ENCODE peak calls at places on chromosomes 1 and 21, in four cellular contexts. E, Z, K and I are unnamed samples.

GRCh38 chr1:181660621-181661020 is 177.3 kb downstream of the CACNA1E start:
- DNase-seq in Z (no peak), K (no peak), E (no peak), I (no peak)

GRCh38 chr1:6612641-6613360 is 730 bp upstream of the PHF13 start:
- DNase-seq in Z (peak), E (no peak), K (peak), I (no peak)

GRCh38 chr1:238914346-238914745 is 472.0 kb upstream of the CHRM3 start:
- DNase-seq in K (no peak), Z (no peak), E (no peak), I (no peak)

GRCh38 chr1:154998201-154998780 is 4.3 kb upstream of the ZBTB7B start:
- DNase-seq in Z (peak), K (peak), E (no peak), I (peak)

GRCh38 chr1:21496886-21497285 is 12.3 kb upstream of the ALPL start:
- DNase-seq in K (no peak), E (peak), Z (no peak), I (no peak)

GRCh38 chr1:192700834-192701271 is 64.9 kb downstream of the RGS13 start:
- DNase-seq in K (no peak), E (no peak), Z (no peak), I (no peak)

GRCh38 chr1:46480959-46481646 is 8.5 kb upstream of the DMBX1 start:
- DNase-seq in E (no peak), Z (peak), K (no peak), I (peak)

GRCh38 chr1:19815801-19816736 is 986 bp upstream of the RNF186 start:
- DNase-seq in K (no peak), E (no peak), Z (no peak), I (no peak)

GRCh38 chr21:16800536-16800935 is 712.3 kb upstream of the CXADR start:
- DNase-seq in E (no peak), Z (no peak), K (no peak), I (no peak)

GRCh38 chr1:228118040-228118439 is 8.9 kb upstream of the MRPL55 start:
- DNase-seq in Z (no peak), E (no peak), K (peak), I (no peak)

GRCh38 chr1:227994632-227995300 is 12.0 kb upstream of the WNT3A start:
- DNase-seq in Z (no peak), K (no peak), E (no peak), I (no peak)

GRCh38 chr1:10529096-10529495 is 54.3 kb downstream of the PEX14 start:
- DNase-seq in E (no peak), K (peak), Z (no peak), I (no peak)

GRCh38 chr1:48701445-48701844 is 75.2 kb downstream of the BEND5 start:
- DNase-seq in Z (no peak), K (no peak), E (no peak), I (no peak)

GRCh38 chr1:65368403-65368802 is 52.1 kb upstream of the LEPR start:
- DNase-seq in E (no peak), K (no peak), Z (no peak), I (no peak)

GRCh38 chr1:65959896-65960295 is 167.2 kb downstream of the PDE4B start:
- DNase-seq in Z (no peak), E (no peak), K (no peak), I (no peak)

GRCh38 chr21:41032536-41032935 is 135.4 kb upstream of the BACE2 start:
- DNase-seq in E (no peak), Z (no peak), K (no peak), I (no peak)

GRCh38 chr1:85078903-85079302 is 30.6 kb upstream of the MCOLN3 start:
- DNase-seq in Z (no peak), E (no peak), K (peak), I (no peak)

GRCh38 chr1:55808263-55808662 is 593.1 kb upstream of the USP24 start:
- DNase-seq in E (no peak), K (no peak), Z (no peak), I (no peak)

GRCh38 chr1:40818264-40818961 is 34.8 kb downstream of the KCNQ4 start:
- DNase-seq in K (peak), Z (peak), E (no peak), I (no peak)

GRCh38 chr1:224502459-224503160 is 68.0 kb upstream of the WDR26 start:
- DNase-seq in Z (peak), E (no peak), K (peak), I (peak)

GRCh38 chr1:114803001-114803400 is 22.5 kb upstream of the SIKE1 start:
- DNase-seq in Z (no peak), E (no peak), K (no peak), I (peak)

GRCh38 chr1:84550826-84551225 is 23.4 kb downstream of the CTBS start:
- DNase-seq in E (no peak), K (no peak), Z (no peak), I (no peak)

GRCh38 chr1:224245188-224245587 is 62.1 kb downstream of the DEGS1 start:
- DNase-seq in Z (no peak), K (no peak), E (peak), I (no peak)

GRCh38 chr1:11501491-11501897 is 22.5 kb downstream of the DISP3 start:
- DNase-seq in K (peak), Z (no peak), E (no peak), I (no peak)

GRCh38 chr1:90820727-90821126 is 103.6 kb upstream of the BARHL2 start:
- DNase-seq in E (no peak), K (no peak), Z (no peak), I (no peak)

GRCh38 chr1:184407816-184408510 is 21.1 kb downstream of the C1orf21 start:
- DNase-seq in E (no peak), Z (no peak), K (no peak), I (no peak)

GRCh38 chr1:201312298-201312697 is 29.0 kb downstream of the PKP1 start:
- DNase-seq in E (no peak), K (no peak), Z (no peak), I (no peak)
- TF ChIP-seq CTCF in E (no peak), K (no peak), Z (no peak), I (peak)

DNA sequence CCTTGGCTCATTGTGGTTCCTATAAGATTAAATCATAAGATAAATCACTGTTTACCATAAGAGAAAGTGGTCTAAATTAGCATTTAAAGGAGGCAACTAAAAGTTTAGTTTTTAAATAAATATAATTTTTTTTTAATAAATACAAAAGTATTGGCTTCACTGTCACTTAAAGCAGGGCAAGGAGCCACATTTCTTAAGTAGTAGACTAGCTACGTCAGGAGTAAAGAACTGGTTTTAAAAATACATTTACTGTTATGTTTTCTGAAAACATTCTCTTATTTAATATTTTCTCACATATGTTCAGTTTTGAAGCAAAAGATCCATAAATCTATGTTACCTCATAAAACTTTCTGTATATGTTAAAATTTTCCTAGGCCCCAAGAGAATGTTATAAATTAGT is 2.2 kb downstream of the ANGPTL1 start:
- DNase-seq in E (no peak), K (no peak), Z (no peak), I (no peak)
- H3K4me3 ChIP-seq in E (no peak), K (peak), Z (peak), I (no peak)

DNA sequence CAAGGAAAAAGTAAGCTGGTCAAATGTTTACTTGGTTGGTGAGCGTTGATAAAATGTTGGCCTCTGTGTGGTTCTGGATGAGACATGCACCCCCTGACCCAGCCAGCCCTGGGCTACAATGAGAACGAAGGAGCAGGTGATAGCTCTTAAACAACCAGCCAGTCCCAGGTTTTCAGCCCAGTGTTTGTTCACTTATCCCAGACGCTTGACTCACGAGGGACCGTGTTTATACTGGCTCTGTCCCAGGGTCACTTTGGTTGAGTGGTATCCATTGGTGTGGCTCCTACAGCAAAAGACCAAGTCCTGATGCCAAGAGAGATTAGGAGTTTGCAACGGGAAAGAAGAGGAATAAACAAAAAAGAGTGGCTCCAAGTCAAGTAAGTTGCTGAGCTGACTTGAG is 86.9 kb downstream of the KCNJ15 start:
- DNase-seq in Z (no peak), K (no peak), E (no peak), I (no peak)
- TF ChIP-seq CTCF in Z (no peak), K (no peak), E (no peak), I (no peak)

GRCh38 chr1:244599937-244600350 is 53.0 kb upstream of the DESI2 start:
- DNase-seq in Z (no peak), E (no peak), K (no peak), I (no peak)
- H3K4me3 ChIP-seq in Z (no peak), E (no peak), K (no peak), I (no peak)

DNA sequence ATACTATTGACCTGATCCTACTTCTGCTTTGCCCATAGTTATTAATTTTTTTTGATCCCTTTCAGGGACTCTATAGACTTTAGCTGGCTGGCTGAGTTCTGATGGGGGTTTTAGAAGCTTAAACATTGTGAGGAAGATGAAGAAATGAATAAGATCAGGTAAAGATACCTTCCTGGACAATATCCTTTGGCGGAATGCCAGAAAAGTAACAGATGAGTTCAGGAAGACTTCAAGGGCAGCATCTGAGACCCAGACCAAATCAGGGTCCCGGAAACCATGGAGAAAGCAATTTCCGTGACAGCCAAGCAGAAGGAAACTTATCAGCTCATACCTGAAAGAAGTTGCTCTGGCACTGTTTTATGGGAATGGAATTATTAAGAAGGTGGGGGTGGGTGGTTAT is 100.4 kb downstream of the XCL2 start:
- DNase-seq in K (no peak), Z (no peak), E (no peak), I (no peak)
- TF ChIP-seq CTCF in K (no peak), Z (no peak), E (no peak), I (no peak)

GRCh38 chr1:27153549-27153886 is 1.4 kb downstream of the SLC9A1 start:
- DNase-seq in K (no peak), Z (no peak), E (no peak), I (no peak)
- H3K4me3 ChIP-seq in K (peak), Z (peak), E (peak), I (no peak)

GRCh38 chr1:17759114-17759513 is 4.0 kb downstream of the ACTL8 start:
- DNase-seq in E (peak), Z (no peak), K (peak), I (peak)
- TF ChIP-seq CTCF in E (peak), Z (no peak), K (peak), I (peak)

GRCh38 chr1:910881-911721 is 12.6 kb upstream of the SAMD11 start:
- DNase-seq in Z (peak), E (peak), K (no peak), I (peak)

GRCh38 chr1:910311-910880 is 13.3 kb upstream of the SAMD11 start:
- DNase-seq in E (peak), K (no peak), Z (peak), I (no peak)

GRCh38 chr1:907611-908451 is 15.9 kb upstream of the SAMD11 start:
- DNase-seq in Z (no peak), K (peak), E (no peak), I (no peak)

GRCh38 chr1:911875-912739 is 11.6 kb upstream of the SAMD11 start:
- DNase-seq in K (no peak), Z (no peak), E (no peak), I (peak)

DNA sequence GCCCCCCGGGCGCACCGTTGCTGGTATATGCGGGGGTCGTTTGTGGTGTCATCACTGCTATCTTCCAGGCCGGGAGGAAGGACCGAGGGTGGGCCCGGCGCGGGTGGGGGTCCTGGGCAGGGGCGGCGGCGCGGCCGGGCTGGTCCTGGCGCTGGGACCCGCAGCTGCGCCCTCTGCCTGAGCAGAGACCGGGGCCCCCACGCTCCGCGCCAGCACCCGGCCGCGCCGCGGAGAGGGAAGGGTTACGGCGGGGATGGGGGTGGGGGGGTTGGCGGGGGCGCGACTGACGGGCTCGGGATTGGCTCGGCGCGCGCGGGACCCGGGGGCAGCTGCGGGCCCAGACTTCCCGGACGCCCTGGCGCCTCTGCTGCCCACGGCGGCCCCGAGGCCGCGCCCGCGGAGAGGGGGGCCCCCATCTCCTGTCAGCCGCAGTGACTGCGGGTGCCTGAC is 13.8 kb upstream of the SAMD11 start:
- DNase-seq in E (no peak), Z (no peak), K (no peak), I (no peak)
- H3K4me3 ChIP-seq in E (no peak), Z (peak), K (peak), I (no peak)

DNA sequence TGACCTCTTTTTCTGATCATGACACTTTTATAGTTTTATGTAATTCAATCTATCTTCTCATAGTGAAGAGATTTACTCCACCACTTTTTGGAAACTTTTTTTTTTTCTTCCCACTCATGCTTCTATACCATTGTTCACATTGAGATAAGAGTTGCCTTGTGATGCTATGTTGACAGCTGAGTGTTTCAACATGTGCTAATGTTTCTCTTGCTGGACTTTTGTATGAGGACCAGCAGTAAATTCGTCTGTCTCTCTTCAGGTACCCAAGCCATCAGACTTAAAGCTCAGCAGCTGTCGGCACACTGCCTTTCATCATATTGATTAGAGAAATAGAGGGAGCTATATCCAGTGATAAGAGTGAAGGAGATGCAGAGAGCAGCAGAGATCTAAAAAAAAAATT is 227.0 kb downstream of the GRIK1 start:
- DNase-seq in K (no peak), Z (no peak), E (no peak), I (no peak)
- TF ChIP-seq CTCF in K (no peak), Z (no peak), E (no peak), I (no peak)